ENCODE peak calls at places on chromosome 22, in ten cellular contexts. J is uterus, Q is suprapubic skin, X is fibroblast of mammary gland, Y is heart left ventricle, V is lower lobe of right lung, B is sigmoid colon, P is bronchial epithelial cell, S is right lobe of liver, C is GM06990. N is an unnamed sample.
A peak's percentile ranks its signal among the peaks of the same experiment; 100 is the strongest.

GRCh38 chr22:42962295-42963230 is 52.4 kb downstream of the PACSIN2 start:
- DNase-seq in C (no peak), Y (no peak), B (no peak), X (no peak), J (no peak), S (no peak), Q (peak; percentile 64), P (no peak), V (peak; percentile 87), N (no peak)

GRCh38 chr22:29650370-29650769 is 46.9 kb downstream of the NF2 start:
- DNase-seq in Q (no peak), J (no peak), S (no peak), B (no peak), P (no peak), V (no peak), X (no peak), C (no peak), Y (no peak), N (no peak)

GRCh38 chr22:18031670-18032454 is 7.5 kb upstream of the MICAL3 start:
- DNase-seq in V (no peak), X (peak; percentile 96), Y (no peak), C (no peak), S (no peak), J (peak; percentile 66), Q (peak; percentile 48), B (peak; percentile 85), P (peak; percentile 97), N (peak; percentile 93)

GRCh38 chr22:37182949-37183245 is 5.2 kb downstream of the C1QTNF6 start:
- DNase-seq in S (peak; percentile 13), P (no peak), V (peak; percentile 30), B (peak; percentile 41), Y (no peak), Q (peak; percentile 42), J (no peak), X (no peak), C (no peak), N (no peak)

GRCh38 chr22:30078320-30079311 is 1.6 kb upstream of the HORMAD2 start:
- DNase-seq in J (no peak), X (no peak), S (peak; percentile 24), Y (no peak), P (peak; percentile 18), C (peak; percentile 62), V (peak; percentile 64), B (no peak), Q (no peak), N (no peak)

GRCh38 chr22:36571991-36572390 is 43.0 kb upstream of the EIF3D start:
- DNase-seq in C (no peak), V (no peak), Y (no peak), X (no peak), S (no peak), Q (no peak), B (no peak), J (no peak), P (peak; percentile 35), N (no peak)

GRCh38 chr22:44698531-44699421 is 3.2 kb upstream of the PRR5 start:
- DNase-seq in X (peak; percentile 57), Y (no peak), Q (peak; percentile 83), J (peak; percentile 59), C (no peak), V (no peak), P (no peak), B (peak; percentile 81), S (no peak), N (peak; percentile 76)

GRCh38 chr22:36762687-36763260 is 13.1 kb downstream of the IFT27 start:
- DNase-seq in P (no peak), Q (peak; percentile 39), J (no peak), C (no peak), B (peak; percentile 95), Y (peak; percentile 77), V (peak; percentile 72), X (peak; percentile 18), S (no peak), N (no peak)

GRCh38 chr22:36881504-36882245 is 20.9 kb downstream of the NCF4 start:
- DNase-seq in V (no peak), X (no peak), C (no peak), Y (no peak), J (no peak), Q (no peak), S (no peak), P (no peak), B (no peak), N (no peak)

GRCh38 chr22:47713880-47714452 is 951.5 kb downstream of the TBC1D22A start:
- DNase-seq in X (no peak), S (no peak), V (no peak), J (no peak), Q (no peak), P (no peak), B (no peak), Y (no peak), C (no peak), N (no peak)

GRCh38 chr22:48806227-48806781 is 1021.4 kb downstream of the BRD1 start:
- DNase-seq in X (no peak), S (no peak), P (no peak), C (no peak), J (no peak), Y (no peak), Q (no peak), V (no peak), B (no peak), N (no peak)

GRCh38 chr22:38097557-38098409 is 12.7 kb downstream of the BAIAP2L2 start:
- DNase-seq in P (no peak), X (peak; percentile 19), Q (no peak), J (no peak), B (no peak), C (no peak), Y (no peak), S (peak; percentile 14), V (peak; percentile 43), N (no peak)

GRCh38 chr22:24087071-24087795 is 76.1 kb downstream of the CABIN1 start:
- DNase-seq in S (no peak), V (no peak), C (no peak), P (no peak), J (peak; percentile 10), X (no peak), Y (no peak), B (peak; percentile 56), Q (no peak), N (no peak)

GRCh38 chr22:22940961-22941605 is 53.5 kb downstream of the IGLL5 start:
- DNase-seq in B (peak; percentile 59), X (no peak), Q (peak; percentile 36), S (no peak), Y (peak; percentile 48), P (no peak), J (peak; percentile 3), C (no peak), V (no peak), N (no peak)

GRCh38 chr22:39568278-39568981 is 2.1 kb upstream of the CACNA1I start:
- DNase-seq in J (no peak), C (no peak), V (no peak), Q (no peak), X (no peak), S (no peak), B (no peak), P (no peak), Y (no peak), N (no peak)
- TF ChIP-seq CTCF in J (no peak), C (no peak), V (no peak), Q (no peak), X (no peak), S (no peak), B (no peak), P (no peak), Y (no peak), N (no peak)

DNA sequence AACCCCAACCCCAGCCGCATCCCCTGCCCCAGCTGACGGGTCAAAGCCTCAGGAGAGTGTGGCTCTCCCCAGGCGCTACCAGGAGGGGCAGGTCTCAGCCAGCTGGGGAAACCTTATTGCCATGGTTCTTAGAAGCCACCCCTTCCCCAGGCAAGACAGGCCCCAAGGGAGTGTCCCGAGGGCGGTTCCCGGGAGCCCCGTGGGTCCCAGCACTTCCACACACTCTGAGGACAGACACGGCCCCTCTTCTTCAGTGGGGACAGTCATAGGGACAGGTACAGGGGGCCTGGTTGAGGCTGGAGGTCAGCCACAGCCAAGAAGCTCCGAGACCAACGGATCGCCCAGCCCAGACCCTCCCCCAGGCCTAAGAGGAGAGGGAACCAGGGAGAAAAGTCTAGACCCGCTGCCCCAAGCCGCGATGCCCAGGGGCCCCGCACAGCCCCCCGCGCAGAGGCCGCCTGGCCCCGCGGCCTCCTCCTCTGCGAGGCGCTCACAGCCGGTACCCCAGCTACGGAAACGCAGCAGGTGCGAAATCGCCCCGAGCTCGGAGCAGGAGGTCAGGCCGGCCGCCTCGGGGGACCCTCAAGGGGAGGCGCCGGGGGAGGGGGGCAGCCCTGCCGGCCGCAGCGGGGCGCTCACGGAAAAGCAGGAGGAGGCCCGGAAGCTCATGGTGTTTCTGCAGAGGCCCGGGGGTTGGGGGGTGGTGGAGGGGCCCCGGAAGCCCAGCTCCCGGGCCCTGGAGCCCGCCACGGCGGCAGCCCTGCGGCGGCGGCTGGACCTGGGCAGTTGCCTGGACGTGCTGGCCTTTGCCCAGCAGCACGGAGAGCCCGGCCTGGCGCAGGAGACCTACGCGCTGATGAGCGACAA is 2.6 kb downstream of the KLHDC7B start:
- DNase-seq in J (no peak), V (peak; percentile 58), Q (no peak), S (peak; percentile 67), B (no peak), X (no peak), C (peak; percentile 47), P (no peak), Y (peak; percentile 67), N (no peak)
- H3K4me3 ChIP-seq in J (no peak overlapping the region), V (peak overlapping the region; percentile 48), Q (peak overlapping the region; percentile 39), S (peak overlapping the region; percentile 39), B (peak overlapping the region; percentile 34), X (no peak overlapping the region), C (peak overlapping the region; percentile 40), P (no peak overlapping the region), Y (peak overlapping the region; percentile 38), N (no peak overlapping the region)

GRCh38 chr22:31139866-31140716 is at the start of gene PLA2G3:
- DNase-seq in J (no peak), V (peak; percentile 91), P (peak; percentile 54), X (peak; percentile 62), B (no peak), C (no peak), S (no peak), Y (peak; percentile 55), Q (no peak), N (peak; percentile 63)
- TF ChIP-seq CTCF in J (no peak), V (no peak), P (no peak), X (no peak), B (no peak), C (no peak), S (no peak), Y (no peak), Q (no peak), N (peak; percentile 19)

DNA sequence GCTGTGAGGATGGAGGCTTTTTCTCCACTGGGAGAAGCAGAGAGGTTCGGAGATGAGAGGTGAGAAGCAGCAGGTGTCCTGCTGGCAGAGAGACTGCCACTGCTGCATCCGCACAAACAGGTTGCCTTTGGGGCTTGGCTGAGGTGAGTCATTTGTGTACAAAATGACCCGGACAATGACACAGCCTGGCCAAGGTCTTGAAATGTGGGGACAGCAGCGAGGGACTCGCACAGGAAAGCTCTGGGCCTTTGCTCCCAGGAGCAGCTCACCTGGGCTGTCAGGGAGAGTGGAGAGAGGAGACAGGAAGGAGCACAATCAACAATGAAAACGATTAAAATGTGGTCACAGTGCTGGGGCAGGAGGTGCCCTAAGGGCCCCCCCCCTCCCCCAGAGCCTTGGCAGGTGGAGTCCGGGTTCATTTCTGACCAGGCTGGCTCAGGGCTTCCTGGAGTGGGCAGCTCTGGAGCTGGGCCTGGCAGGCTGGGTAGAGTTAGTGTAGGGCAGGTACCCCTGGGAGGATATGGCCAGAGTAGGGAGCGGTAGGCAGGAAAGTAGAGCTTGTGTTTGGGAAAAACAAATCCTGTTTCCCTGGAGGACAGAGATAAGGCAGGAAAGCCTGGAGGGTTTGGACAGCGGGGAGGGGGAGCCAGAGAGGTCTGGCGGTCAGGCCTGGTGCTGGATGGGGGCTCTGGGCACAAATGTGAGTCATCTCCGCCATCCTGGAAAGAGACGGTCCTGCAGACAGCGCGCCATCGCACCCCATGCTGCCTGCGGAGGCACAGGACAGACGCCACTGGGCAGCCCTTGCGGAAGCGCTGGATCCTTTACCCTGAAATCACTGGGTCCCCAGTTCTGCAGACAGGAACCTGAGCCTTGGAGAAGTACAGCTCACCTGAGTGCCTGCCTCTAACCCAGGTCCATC is 37.8 kb upstream of the CELSR1 start:
- DNase-seq in C (no peak), B (peak; percentile 65), S (peak; percentile 81), V (peak; percentile 51), X (no peak), P (peak; percentile 23), J (no peak), Q (peak; percentile 67), Y (no peak), N (no peak)
- H3K4me3 ChIP-seq in C (no peak overlapping the region), B (no peak overlapping the region), S (no peak overlapping the region), V (peak overlapping the region; percentile 62), X (no peak overlapping the region), P (no peak overlapping the region), J (no peak overlapping the region), Q (no peak overlapping the region), Y (peak overlapping the region; percentile 53), N (no peak overlapping the region)

N was measured in astrocyte of the spinal cord.